ENCODE peak calls at places on chromosomes 7 and 10, in ten cellular contexts. One of them, this sample, is unnamed.

GRCh38 chr7:131285558-131285957 is 42.1 kb upstream of the MKLN1 start:
- DNase-seq in astrocyte of the cerebellum: no peak
- DNase-seq in stimulated activated CD4-positive, alpha-beta T cell treated with anti-CD3 and anti-CD28 coated beads, Interleukin-1b, Interleukin-23, amount 100 ng/mL, for 1 hour: no peak
- DNase-seq in NB4: no peak
- DNase-seq in GM10248: no peak
- DNase-seq in upper lobe of left lung: no peak
- DNase-seq in T1000: no peak
- DNase-seq in Calu3: no peak
- DNase-seq in NCI-H1694: no peak
- DNase-seq in activated CD4-positive, alpha-beta T cell treated with anti-CD3 and anti-CD28 coated beads, Interleukin-2, amount 50 U/mL, for 1 hour: no peak
- DNase-seq in this sample: peak; percentile 75

GRCh38 chr10:86345296-86346168 is 21.1 kb downstream of the GRID1 start:
- DNase-seq in astrocyte of the cerebellum: no peak
- DNase-seq in stimulated activated CD4-positive, alpha-beta T cell treated with anti-CD3 and anti-CD28 coated beads, Interleukin-1b, Interleukin-23, amount 100 ng/mL, for 1 hour: no peak
- DNase-seq in NB4: no peak
- DNase-seq in GM10248: no peak
- DNase-seq in upper lobe of left lung: no peak
- DNase-seq in T1000: no peak
- DNase-seq in Calu3: peak; percentile 72
- DNase-seq in NCI-H1694: no peak
- DNase-seq in activated CD4-positive, alpha-beta T cell treated with anti-CD3 and anti-CD28 coated beads, Interleukin-2, amount 50 U/mL, for 1 hour: no peak
- DNase-seq in this sample: peak; percentile 79

GRCh38 chr7:27097686-27098492 is 2.1 kb upstream of the HOXA1 start:
- DNase-seq in astrocyte of the cerebellum: no peak
- DNase-seq in stimulated activated CD4-positive, alpha-beta T cell treated with anti-CD3 and anti-CD28 coated beads, Interleukin-1b, Interleukin-23, amount 100 ng/mL, for 1 hour: no peak
- DNase-seq in NB4: no peak
- DNase-seq in GM10248: no peak
- DNase-seq in upper lobe of left lung: peak; percentile 83
- DNase-seq in T1000: no peak
- DNase-seq in Calu3: no peak
- DNase-seq in NCI-H1694: no peak
- DNase-seq in activated CD4-positive, alpha-beta T cell treated with anti-CD3 and anti-CD28 coated beads, Interleukin-2, amount 50 U/mL, for 1 hour: no peak
- DNase-seq in this sample: no peak

GRCh38 chr7:30027065-30027456 is 559 bp upstream of the FKBP14 start:
- DNase-seq in astrocyte of the cerebellum: peak; percentile 28
- DNase-seq in stimulated activated CD4-positive, alpha-beta T cell treated with anti-CD3 and anti-CD28 coated beads, Interleukin-1b, Interleukin-23, amount 100 ng/mL, for 1 hour: no peak
- DNase-seq in NB4: no peak
- DNase-seq in GM10248: peak; percentile 57
- DNase-seq in upper lobe of left lung: no peak
- DNase-seq in T1000: no peak
- DNase-seq in Calu3: peak; percentile 53
- DNase-seq in NCI-H1694: peak; percentile 57
- DNase-seq in activated CD4-positive, alpha-beta T cell treated with anti-CD3 and anti-CD28 coated beads, Interleukin-2, amount 50 U/mL, for 1 hour: peak; percentile 13
- DNase-seq in this sample: no peak

GRCh38 chr10:5628366-5628765 is 38.0 kb downstream of the ASB13 start:
- DNase-seq in astrocyte of the cerebellum: no peak
- DNase-seq in stimulated activated CD4-positive, alpha-beta T cell treated with anti-CD3 and anti-CD28 coated beads, Interleukin-1b, Interleukin-23, amount 100 ng/mL, for 1 hour: no peak
- DNase-seq in NB4: no peak
- DNase-seq in GM10248: no peak
- DNase-seq in upper lobe of left lung: no peak
- DNase-seq in T1000: no peak
- DNase-seq in Calu3: no peak
- DNase-seq in NCI-H1694: no peak
- DNase-seq in activated CD4-positive, alpha-beta T cell treated with anti-CD3 and anti-CD28 coated beads, Interleukin-2, amount 50 U/mL, for 1 hour: no peak
- DNase-seq in this sample: no peak

GRCh38 chr7:26397326-26397725 is 105.7 kb downstream of the SNX10 start:
- DNase-seq in astrocyte of the cerebellum: no peak
- DNase-seq in stimulated activated CD4-positive, alpha-beta T cell treated with anti-CD3 and anti-CD28 coated beads, Interleukin-1b, Interleukin-23, amount 100 ng/mL, for 1 hour: no peak
- DNase-seq in NB4: no peak
- DNase-seq in GM10248: no peak
- DNase-seq in upper lobe of left lung: no peak
- DNase-seq in T1000: no peak
- DNase-seq in Calu3: no peak
- DNase-seq in NCI-H1694: no peak
- DNase-seq in activated CD4-positive, alpha-beta T cell treated with anti-CD3 and anti-CD28 coated beads, Interleukin-2, amount 50 U/mL, for 1 hour: no peak
- DNase-seq in this sample: no peak

GRCh38 chr7:39300276-39300675 is 265.9 kb upstream of the YAE1 start:
- DNase-seq in astrocyte of the cerebellum: no peak
- DNase-seq in stimulated activated CD4-positive, alpha-beta T cell treated with anti-CD3 and anti-CD28 coated beads, Interleukin-1b, Interleukin-23, amount 100 ng/mL, for 1 hour: no peak
- DNase-seq in NB4: no peak
- DNase-seq in GM10248: no peak
- DNase-seq in upper lobe of left lung: no peak
- DNase-seq in T1000: no peak
- DNase-seq in Calu3: no peak
- DNase-seq in NCI-H1694: no peak
- DNase-seq in activated CD4-positive, alpha-beta T cell treated with anti-CD3 and anti-CD28 coated beads, Interleukin-2, amount 50 U/mL, for 1 hour: no peak
- DNase-seq in this sample: peak; percentile 40

GRCh38 chr7:128121731-128122576 is 90.7 kb upstream of the LRRC4 start:
- DNase-seq in astrocyte of the cerebellum: no peak
- DNase-seq in stimulated activated CD4-positive, alpha-beta T cell treated with anti-CD3 and anti-CD28 coated beads, Interleukin-1b, Interleukin-23, amount 100 ng/mL, for 1 hour: no peak
- DNase-seq in NB4: peak; percentile 99
- DNase-seq in GM10248: no peak
- DNase-seq in upper lobe of left lung: no peak
- DNase-seq in T1000: no peak
- DNase-seq in Calu3: no peak
- DNase-seq in NCI-H1694: no peak
- DNase-seq in activated CD4-positive, alpha-beta T cell treated with anti-CD3 and anti-CD28 coated beads, Interleukin-2, amount 50 U/mL, for 1 hour: no peak
- DNase-seq in this sample: peak; percentile 26

GRCh38 chr7:47782022-47782421 is 166.2 kb downstream of the PKD1L1 start:
- DNase-seq in astrocyte of the cerebellum: no peak
- DNase-seq in stimulated activated CD4-positive, alpha-beta T cell treated with anti-CD3 and anti-CD28 coated beads, Interleukin-1b, Interleukin-23, amount 100 ng/mL, for 1 hour: no peak
- DNase-seq in NB4: no peak
- DNase-seq in GM10248: no peak
- DNase-seq in upper lobe of left lung: no peak
- DNase-seq in T1000: no peak
- DNase-seq in Calu3: no peak
- DNase-seq in NCI-H1694: no peak
- DNase-seq in activated CD4-positive, alpha-beta T cell treated with anti-CD3 and anti-CD28 coated beads, Interleukin-2, amount 50 U/mL, for 1 hour: no peak
- DNase-seq in this sample: no peak

GRCh38 chr7:82616059-82616723 is 172.6 kb upstream of the CACNA2D1 start:
- DNase-seq in astrocyte of the cerebellum: no peak
- DNase-seq in stimulated activated CD4-positive, alpha-beta T cell treated with anti-CD3 and anti-CD28 coated beads, Interleukin-1b, Interleukin-23, amount 100 ng/mL, for 1 hour: no peak
- DNase-seq in NB4: no peak
- DNase-seq in GM10248: no peak
- DNase-seq in upper lobe of left lung: no peak
- DNase-seq in T1000: no peak
- DNase-seq in Calu3: no peak
- DNase-seq in NCI-H1694: peak; percentile 27
- DNase-seq in activated CD4-positive, alpha-beta T cell treated with anti-CD3 and anti-CD28 coated beads, Interleukin-2, amount 50 U/mL, for 1 hour: no peak
- DNase-seq in this sample: no peak

GRCh38 chr7:46494026-46494425 is 573.0 kb upstream of the IGFBP3 start:
- DNase-seq in astrocyte of the cerebellum: no peak
- DNase-seq in stimulated activated CD4-positive, alpha-beta T cell treated with anti-CD3 and anti-CD28 coated beads, Interleukin-1b, Interleukin-23, amount 100 ng/mL, for 1 hour: no peak
- DNase-seq in NB4: no peak
- DNase-seq in GM10248: no peak
- DNase-seq in upper lobe of left lung: no peak
- DNase-seq in T1000: no peak
- DNase-seq in Calu3: no peak
- DNase-seq in NCI-H1694: no peak
- DNase-seq in activated CD4-positive, alpha-beta T cell treated with anti-CD3 and anti-CD28 coated beads, Interleukin-2, amount 50 U/mL, for 1 hour: no peak
- DNase-seq in this sample: no peak

GRCh38 chr10:127619550-127619949 is 70.4 kb downstream of the NPS start:
- DNase-seq in astrocyte of the cerebellum: no peak
- DNase-seq in stimulated activated CD4-positive, alpha-beta T cell treated with anti-CD3 and anti-CD28 coated beads, Interleukin-1b, Interleukin-23, amount 100 ng/mL, for 1 hour: no peak
- DNase-seq in NB4: no peak
- DNase-seq in GM10248: no peak
- DNase-seq in upper lobe of left lung: no peak
- DNase-seq in T1000: no peak
- DNase-seq in Calu3: no peak
- DNase-seq in NCI-H1694: no peak
- DNase-seq in activated CD4-positive, alpha-beta T cell treated with anti-CD3 and anti-CD28 coated beads, Interleukin-2, amount 50 U/mL, for 1 hour: no peak
- DNase-seq in this sample: no peak

GRCh38 chr10:43960477-43960876 is 311.8 kb upstream of the ZNF32 start:
- DNase-seq in astrocyte of the cerebellum: no peak
- DNase-seq in stimulated activated CD4-positive, alpha-beta T cell treated with anti-CD3 and anti-CD28 coated beads, Interleukin-1b, Interleukin-23, amount 100 ng/mL, for 1 hour: no peak
- DNase-seq in NB4: no peak
- DNase-seq in GM10248: no peak
- DNase-seq in upper lobe of left lung: no peak
- DNase-seq in T1000: no peak
- DNase-seq in Calu3: no peak
- DNase-seq in NCI-H1694: no peak
- DNase-seq in activated CD4-positive, alpha-beta T cell treated with anti-CD3 and anti-CD28 coated beads, Interleukin-2, amount 50 U/mL, for 1 hour: no peak
- DNase-seq in this sample: no peak

GRCh38 chr7:132557489-132558044 is 18.7 kb downstream of the PLXNA4 start:
- DNase-seq in astrocyte of the cerebellum: no peak
- DNase-seq in stimulated activated CD4-positive, alpha-beta T cell treated with anti-CD3 and anti-CD28 coated beads, Interleukin-1b, Interleukin-23, amount 100 ng/mL, for 1 hour: no peak
- DNase-seq in NB4: peak; percentile 54
- DNase-seq in GM10248: no peak
- DNase-seq in upper lobe of left lung: no peak
- DNase-seq in T1000: no peak
- DNase-seq in Calu3: no peak
- DNase-seq in NCI-H1694: no peak
- DNase-seq in activated CD4-positive, alpha-beta T cell treated with anti-CD3 and anti-CD28 coated beads, Interleukin-2, amount 50 U/mL, for 1 hour: no peak
- DNase-seq in this sample: no peak